ENCODE peak calls at places on chromosome 11, in five cellular contexts. One of them, this sample, is unnamed.

GRCh38 chr11:6566704-6567370 is 36.6 kb downstream of the RRP8 start:
- DNase-seq in CD8-positive, alpha-beta T cell: no peak
- DNase-seq in AG04450: no peak
- DNase-seq in stomach: no peak
- DNase-seq in SK-N-SH: no peak
- DNase-seq in this sample: no peak

GRCh38 chr11:71451596-71452353 is 1.2 kb upstream of the NADSYN1 start:
- DNase-seq in CD8-positive, alpha-beta T cell: no peak
- DNase-seq in AG04450: no peak
- DNase-seq in stomach: no peak
- DNase-seq in SK-N-SH: no peak
- DNase-seq in this sample: no peak

GRCh38 chr11:126477526-126478275 is 122.2 kb downstream of the ST3GAL4 start:
- DNase-seq in CD8-positive, alpha-beta T cell: no peak
- DNase-seq in AG04450: no peak
- DNase-seq in stomach: no peak
- DNase-seq in SK-N-SH: no peak
- DNase-seq in this sample: no peak

GRCh38 chr11:117870176-117870952 is 6.1 kb downstream of the FXYD6 start:
- DNase-seq in CD8-positive, alpha-beta T cell: no peak
- DNase-seq in AG04450: no peak
- DNase-seq in stomach: no peak
- DNase-seq in SK-N-SH: peak; percentile 52
- DNase-seq in this sample: no peak

GRCh38 chr11:10181811-10182210 is 112.2 kb downstream of the SBF2 start:
- DNase-seq in CD8-positive, alpha-beta T cell: no peak
- DNase-seq in AG04450: no peak
- DNase-seq in stomach: no peak
- DNase-seq in SK-N-SH: peak; percentile 21
- DNase-seq in this sample: no peak

GRCh38 chr11:73321342-73322110 is 13.4 kb downstream of the ARHGEF17 start:
- DNase-seq in CD8-positive, alpha-beta T cell: no peak
- DNase-seq in AG04450: no peak
- DNase-seq in stomach: no peak
- DNase-seq in SK-N-SH: peak; percentile 89
- DNase-seq in this sample: no peak

GRCh38 chr11:35555238-35555887 is 29.9 kb upstream of the PAMR1 start:
- DNase-seq in CD8-positive, alpha-beta T cell: no peak
- DNase-seq in AG04450: no peak
- DNase-seq in stomach: no peak
- DNase-seq in SK-N-SH: no peak
- DNase-seq in this sample: no peak

GRCh38 chr11:119894916-119895315 is 165.9 kb upstream of the NECTIN1 start:
- DNase-seq in CD8-positive, alpha-beta T cell: no peak
- DNase-seq in AG04450: no peak
- DNase-seq in stomach: no peak
- DNase-seq in SK-N-SH: no peak
- DNase-seq in this sample: no peak

GRCh38 chr11:68843052-68843561 is 1.4 kb upstream of the CPT1A start:
- DNase-seq in CD8-positive, alpha-beta T cell: no peak
- DNase-seq in AG04450: no peak
- DNase-seq in stomach: peak; percentile 63
- DNase-seq in SK-N-SH: no peak
- DNase-seq in this sample: no peak

GRCh38 chr11:79686703-79687419 is 246.0 kb upstream of the TENM4 start:
- DNase-seq in CD8-positive, alpha-beta T cell: no peak
- DNase-seq in AG04450: no peak
- DNase-seq in stomach: no peak
- DNase-seq in SK-N-SH: no peak
- DNase-seq in this sample: no peak

GRCh38 chr11:58318532-58318931 is 40.3 kb downstream of the OR5B17 start:
- DNase-seq in CD8-positive, alpha-beta T cell: no peak
- DNase-seq in AG04450: no peak
- DNase-seq in stomach: no peak
- DNase-seq in SK-N-SH: no peak
- DNase-seq in this sample: no peak

GRCh38 chr11:19201737-19202605 is at the start of gene CSRP3:
- DNase-seq in CD8-positive, alpha-beta T cell: no peak
- DNase-seq in AG04450: no peak
- DNase-seq in stomach: no peak
- DNase-seq in SK-N-SH: no peak
- DNase-seq in this sample: no peak

GRCh38 chr11:13354335-13354734 is 76.7 kb downstream of the BMAL1 start:
- DNase-seq in CD8-positive, alpha-beta T cell: no peak
- DNase-seq in AG04450: no peak
- DNase-seq in stomach: no peak
- DNase-seq in SK-N-SH: no peak
- DNase-seq in this sample: no peak

GRCh38 chr11:8289426-8290047 is 25.9 kb upstream of the LMO1 start:
- DNase-seq in CD8-positive, alpha-beta T cell: no peak
- DNase-seq in AG04450: no peak
- DNase-seq in stomach: no peak
- DNase-seq in SK-N-SH: no peak
- DNase-seq in this sample: peak; percentile 58

GRCh38 chr11:86157797-86158378 is 86.7 kb upstream of the EED start:
- DNase-seq in CD8-positive, alpha-beta T cell: no peak
- DNase-seq in AG04450: no peak
- DNase-seq in stomach: no peak
- DNase-seq in SK-N-SH: no peak
- DNase-seq in this sample: no peak

GRCh38 chr11:71372693-71373657 is 75.2 kb downstream of the DHCR7 start:
- DNase-seq in CD8-positive, alpha-beta T cell: no peak
- DNase-seq in AG04450: peak; percentile 1
- DNase-seq in stomach: no peak
- DNase-seq in SK-N-SH: no peak
- DNase-seq in this sample: no peak

GRCh38 chr11:27933992-27934829 is 173.7 kb downstream of the KIF18A start:
- DNase-seq in CD8-positive, alpha-beta T cell: no peak
- DNase-seq in AG04450: peak; percentile 89
- DNase-seq in stomach: no peak
- DNase-seq in SK-N-SH: no peak
- DNase-seq in this sample: no peak

GRCh38 chr11:14386895-14387480 is 28.0 kb upstream of the RRAS2 start:
- DNase-seq in CD8-positive, alpha-beta T cell: no peak
- DNase-seq in AG04450: no peak
- DNase-seq in stomach: no peak
- DNase-seq in SK-N-SH: peak; percentile 58
- DNase-seq in this sample: no peak

GRCh38 chr11:44307340-44308099 is 2.4 kb downstream of the ALX4 start:
- DNase-seq in CD8-positive, alpha-beta T cell: no peak
- DNase-seq in AG04450: no peak
- DNase-seq in stomach: no peak
- DNase-seq in SK-N-SH: no peak
- DNase-seq in this sample: no peak

GRCh38 chr11:123061403-123062157 is at the start of gene HSPA8:
- DNase-seq in CD8-positive, alpha-beta T cell: peak; percentile 49
- DNase-seq in AG04450: peak; percentile 37
- DNase-seq in stomach: peak; percentile 60
- DNase-seq in SK-N-SH: peak; percentile 36
- DNase-seq in this sample: no peak

GRCh38 chr11:73270089-73270854 is 1.9 kb upstream of the P2RY6 start:
- DNase-seq in CD8-positive, alpha-beta T cell: no peak
- DNase-seq in AG04450: no peak
- DNase-seq in stomach: peak; percentile 23
- DNase-seq in SK-N-SH: no peak
- DNase-seq in this sample: no peak

GRCh38 chr11:103035656-103036434 is 56.1 kb downstream of the DCUN1D5 start:
- DNase-seq in CD8-positive, alpha-beta T cell: no peak
- DNase-seq in AG04450: peak; percentile 34
- DNase-seq in stomach: no peak
- DNase-seq in SK-N-SH: peak; percentile 43
- DNase-seq in this sample: no peak

GRCh38 chr11:2687782-2688191 is 12.0 kb downstream of the KCNQ1OT1 start:
- DNase-seq in CD8-positive, alpha-beta T cell: no peak
- DNase-seq in AG04450: no peak
- DNase-seq in stomach: no peak
- DNase-seq in SK-N-SH: no peak
- DNase-seq in this sample: no peak

GRCh38 chr11:29482510-29482909 is 534.3 kb downstream of the KCNA4 start:
- DNase-seq in CD8-positive, alpha-beta T cell: no peak
- DNase-seq in AG04450: no peak
- DNase-seq in stomach: no peak
- DNase-seq in SK-N-SH: no peak
- DNase-seq in this sample: no peak

GRCh38 chr11:10298342-10298741 is 4.3 kb upstream of the SBF2 start:
- DNase-seq in CD8-positive, alpha-beta T cell: no peak
- DNase-seq in AG04450: peak; percentile 90
- DNase-seq in stomach: no peak
- DNase-seq in SK-N-SH: no peak
- DNase-seq in this sample: no peak

GRCh38 chr11:13258855-13259254 is 18.7 kb upstream of the BMAL1 start:
- DNase-seq in CD8-positive, alpha-beta T cell: no peak
- DNase-seq in AG04450: no peak
- DNase-seq in stomach: no peak
- DNase-seq in SK-N-SH: no peak
- DNase-seq in this sample: no peak

GRCh38 chr11:23226331-23226909 is 366.1 kb upstream of the CCDC179 start:
- DNase-seq in CD8-positive, alpha-beta T cell: no peak
- DNase-seq in AG04450: peak; percentile 57
- DNase-seq in stomach: no peak
- DNase-seq in SK-N-SH: no peak
- DNase-seq in this sample: no peak

GRCh38 chr11:27489092-27489491 is 16.5 kb upstream of the LGR4 start:
- DNase-seq in CD8-positive, alpha-beta T cell: no peak
- DNase-seq in AG04450: no peak
- DNase-seq in stomach: no peak
- DNase-seq in SK-N-SH: no peak
- DNase-seq in this sample: no peak

GRCh38 chr11:12377106-12377823 is at the start of gene PARVA:
- DNase-seq in CD8-positive, alpha-beta T cell: no peak
- DNase-seq in AG04450: peak; percentile 47
- DNase-seq in stomach: peak; percentile 72
- DNase-seq in SK-N-SH: no peak
- DNase-seq in this sample: no peak

DNA sequence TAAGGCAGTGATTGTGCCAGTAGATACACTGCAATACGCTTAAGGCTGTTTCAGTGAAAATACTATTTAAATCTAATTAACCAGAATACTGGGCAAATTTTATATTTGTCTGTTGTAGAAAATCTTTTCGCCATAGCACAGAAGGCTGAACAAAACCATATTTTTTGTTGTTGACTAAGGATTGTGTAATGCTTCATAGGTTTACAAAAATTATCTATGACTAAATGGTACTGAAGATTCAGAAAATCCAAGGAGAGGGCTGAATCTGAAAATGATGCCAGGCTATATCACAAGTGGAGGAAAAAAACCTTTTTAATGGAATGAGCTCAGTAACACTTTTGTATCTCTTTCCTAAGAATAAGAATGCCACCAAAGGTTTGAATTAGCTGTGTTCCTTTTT is 2.8 kb downstream of the ATL3 start:
- DNase-seq in CD8-positive, alpha-beta T cell: no peak
- DNase-seq in AG04450: no peak
- DNase-seq in stomach: no peak
- DNase-seq in SK-N-SH: no peak
- DNase-seq in this sample: no peak
- H3K27ac ChIP-seq in CD8-positive, alpha-beta T cell: no peak overlapping the region
- H3K27ac ChIP-seq in AG04450: peak overlapping the region; percentile 92
- H3K27ac ChIP-seq in stomach: no peak overlapping the region
- H3K27ac ChIP-seq in SK-N-SH: peak overlapping the region; percentile 85
- H3K27ac ChIP-seq in this sample: no peak overlapping the region

GRCh38 chr11:42974510-42974909 is 337.3 kb upstream of the API5 start:
- DNase-seq in CD8-positive, alpha-beta T cell: no peak
- DNase-seq in AG04450: no peak
- DNase-seq in stomach: no peak
- DNase-seq in SK-N-SH: no peak
- DNase-seq in this sample: no peak
- TF ChIP-seq CTCF in CD8-positive, alpha-beta T cell: no peak
- TF ChIP-seq CTCF in AG04450: no peak
- TF ChIP-seq CTCF in stomach: no peak
- TF ChIP-seq CTCF in SK-N-SH: no peak
- TF ChIP-seq CTCF in this sample: no peak

GRCh38 chr11:1667906-1668305 is 29.1 kb upstream of the KRTAP5-6 start:
- DNase-seq in CD8-positive, alpha-beta T cell: no peak
- DNase-seq in AG04450: no peak
- DNase-seq in stomach: no peak
- DNase-seq in SK-N-SH: peak; percentile 36
- DNase-seq in this sample: no peak

GRCh38 chr11:1670928-1671371 is 26.0 kb upstream of the KRTAP5-6 start:
- DNase-seq in CD8-positive, alpha-beta T cell: no peak
- DNase-seq in AG04450: no peak
- DNase-seq in stomach: no peak
- DNase-seq in SK-N-SH: no peak
- DNase-seq in this sample: no peak

GRCh38 chr11:1671658-1672057 is 25.3 kb upstream of the KRTAP5-6 start:
- DNase-seq in CD8-positive, alpha-beta T cell: no peak
- DNase-seq in AG04450: no peak
- DNase-seq in stomach: no peak
- DNase-seq in SK-N-SH: no peak
- DNase-seq in this sample: no peak

GRCh38 chr11:1669546-1670218 is 27.3 kb upstream of the KRTAP5-6 start:
- DNase-seq in CD8-positive, alpha-beta T cell: no peak
- DNase-seq in AG04450: no peak
- DNase-seq in stomach: no peak
- DNase-seq in SK-N-SH: peak; percentile 27
- DNase-seq in this sample: no peak

DNA sequence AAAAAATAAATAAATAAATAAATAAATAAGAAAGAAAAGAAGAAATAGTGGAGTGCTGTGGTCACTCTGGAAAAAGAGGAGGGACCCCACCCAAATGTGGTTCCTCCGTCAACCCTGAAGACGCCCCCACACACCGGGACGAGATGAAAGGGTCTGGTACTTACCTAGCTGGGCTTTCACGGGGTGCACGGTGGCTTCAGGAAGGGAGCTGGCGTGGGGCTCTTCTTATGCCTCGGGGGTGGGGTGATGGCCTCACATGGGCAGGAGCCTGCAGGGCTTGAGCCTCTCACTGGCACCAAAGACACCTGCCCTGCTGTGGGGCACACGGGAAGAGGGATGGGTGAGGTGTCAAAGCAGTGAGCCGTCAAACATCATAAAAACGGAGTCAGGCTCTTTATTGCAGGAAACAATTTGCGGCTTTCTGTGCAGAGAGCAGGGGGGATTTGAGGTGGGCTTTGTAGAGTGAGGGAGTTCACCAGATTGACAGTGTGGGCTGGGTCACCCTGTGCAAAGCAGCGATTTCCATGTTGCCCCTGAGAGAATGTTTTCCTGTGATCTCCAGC is 28.0 kb upstream of the KRTAP5-6 start:
- DNase-seq in CD8-positive, alpha-beta T cell: no peak
- DNase-seq in AG04450: no peak
- DNase-seq in stomach: no peak
- DNase-seq in SK-N-SH: peak; percentile 30
- DNase-seq in this sample: no peak
- H3K27ac ChIP-seq in CD8-positive, alpha-beta T cell: no peak overlapping the region
- H3K27ac ChIP-seq in AG04450: no peak overlapping the region
- H3K27ac ChIP-seq in stomach: no peak overlapping the region
- H3K27ac ChIP-seq in SK-N-SH: no peak overlapping the region
- H3K27ac ChIP-seq in this sample: no peak overlapping the region

DNA sequence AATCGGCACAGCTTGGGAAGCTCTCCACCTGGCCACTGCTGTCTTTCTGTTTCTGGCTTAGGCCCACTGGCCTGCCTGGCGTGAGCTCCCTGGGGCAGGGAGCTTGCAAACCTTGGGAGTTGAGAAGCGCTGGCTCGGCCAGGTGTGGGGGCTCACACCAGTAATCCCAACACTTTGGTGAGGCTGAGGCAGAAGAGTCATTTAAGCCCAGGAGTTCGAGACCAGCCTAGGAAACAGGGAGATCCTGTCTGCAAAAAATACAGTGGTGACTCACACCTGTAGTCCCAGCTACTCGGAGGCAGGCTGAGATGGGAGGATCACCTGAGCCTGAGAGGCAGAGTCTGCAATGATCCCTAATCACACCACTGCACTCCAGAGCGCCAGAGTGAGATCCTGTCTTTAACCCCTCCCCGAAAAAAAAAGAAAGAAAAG is 4.0 kb downstream of the AP5B1 start:
- DNase-seq in CD8-positive, alpha-beta T cell: no peak
- DNase-seq in AG04450: no peak
- DNase-seq in stomach: peak; percentile 21
- DNase-seq in SK-N-SH: no peak
- DNase-seq in this sample: peak; percentile 78
- TF ChIP-seq CTCF in CD8-positive, alpha-beta T cell: no peak
- TF ChIP-seq CTCF in AG04450: no peak
- TF ChIP-seq CTCF in stomach: no peak
- TF ChIP-seq CTCF in SK-N-SH: no peak
- TF ChIP-seq CTCF in this sample: no peak